ENCODE peak calls at places on chromosomes 7 and 10, in ten cellular contexts. Y is DND-41, O is kidney, K is upper lobe of left lung, R is sigmoid colon, A is right atrium auricular region, Z is GM23338, U is A673, G is adrenal gland, M is kidney epithelial cell. B is an unnamed sample. For H3K36me3, the result is how much of the 10 kb centered on the place peaks cover.

GRCh38 chr10:22219308-22219707 is 1.5 kb upstream of the EBLN1 start:
- DNase-seq in Y (no peak), O (no peak), K (no peak), R (no peak), A (no peak), Z (no peak), U (no peak), G (no peak), M (no peak), B (no peak)

GRCh38 chr10:49781247-49781646 is 19.1 kb upstream of the OGDHL start:
- DNase-seq in Y (no peak), O (no peak), K (no peak), R (no peak), A (no peak), Z (no peak), U (no peak), G (no peak), M (no peak), B (no peak)

GRCh38 chr7:17132726-17133125 is 165.7 kb upstream of the AHR start:
- DNase-seq in Y (no peak), O (no peak), K (no peak), R (no peak), A (no peak), Z (no peak), U (peak), G (no peak), M (no peak), B (no peak)

GRCh38 chr10:122062831-122063674 is 74.1 kb downstream of the TACC2 start:
- DNase-seq in Y (no peak), O (peak), K (peak), R (peak), A (peak), Z (peak), U (peak), G (peak), M (peak), B (peak)

GRCh38 chr7:104848386-104848990 is 165.5 kb upstream of the KMT2E start:
- DNase-seq in Y (peak), O (no peak), K (no peak), R (no peak), A (no peak), Z (peak), U (peak), G (peak), M (no peak), B (no peak)

GRCh38 chr10:77609781-77610272 is 27.8 kb downstream of the KCNMA1 start:
- DNase-seq in Y (no peak), O (no peak), K (no peak), R (peak), A (no peak), Z (no peak), U (no peak), G (no peak), M (no peak), B (no peak)

GRCh38 chr10:124978376-124978725 is 36.4 kb downstream of the ZRANB1 start:
- DNase-seq in Y (no peak), O (no peak), K (no peak), R (no peak), A (no peak), Z (no peak), U (no peak), G (no peak), M (no peak), B (no peak)

GRCh38 chr7:90626011-90626410 is 29.9 kb downstream of the CDK14 start:
- DNase-seq in Y (no peak), O (no peak), K (no peak), R (no peak), A (no peak), Z (peak), U (no peak), G (no peak), M (no peak), B (no peak)

GRCh38 chr7:100484636-100485114 is 948 bp downstream of the NYAP1 start:
- DNase-seq in Y (no peak), O (no peak), K (no peak), R (no peak), A (no peak), Z (no peak), U (no peak), G (no peak), M (no peak), B (no peak)

GRCh38 chr7:90579181-90579688 is 16.9 kb upstream of the CDK14 start:
- DNase-seq in Y (no peak), O (no peak), K (no peak), R (no peak), A (no peak), Z (no peak), U (no peak), G (no peak), M (peak), B (no peak)

GRCh38 chr7:73439305-73439704 is 5.7 kb downstream of the FZD9 start:
- DNase-seq in Y (no peak), O (no peak), K (no peak), R (no peak), A (no peak), Z (no peak), U (no peak), G (no peak), M (no peak), B (no peak)

GRCh38 chr7:142957723-142958122 is 4.4 kb downstream of the KEL start:
- DNase-seq in Y (no peak), O (no peak), K (no peak), R (no peak), A (no peak), Z (peak), U (no peak), G (no peak), M (no peak), B (no peak)

GRCh38 chr10:71905164-71905563 is 54.1 kb upstream of the PSAP start:
- DNase-seq in Y (no peak), O (peak), K (no peak), R (no peak), A (no peak), Z (no peak), U (no peak), G (no peak), M (no peak), B (no peak)

GRCh38 chr7:8480466-8480865 is 47.1 kb downstream of the NXPH1 start:
- DNase-seq in Y (no peak), O (no peak), K (no peak), R (no peak), A (no peak), Z (no peak), U (no peak), G (no peak), M (no peak), B (no peak)

GRCh38 chr7:144437370-144438191 is 34.1 kb upstream of the NOBOX start:
- DNase-seq in Y (peak), O (no peak), K (peak), R (no peak), A (no peak), Z (peak), U (peak), G (peak), M (peak), B (no peak)

GRCh38 chr7:45036801-45037200 is 36.8 kb downstream of the CCM2 start:
- DNase-seq in Y (no peak), O (no peak), K (no peak), R (no peak), A (no peak), Z (no peak), U (no peak), G (no peak), M (no peak), B (no peak)

GRCh38 chr7:107332488-107333269 is 137.2 kb upstream of the GPR22 start:
- DNase-seq in Y (no peak), O (no peak), K (no peak), R (no peak), A (no peak), Z (no peak), U (no peak), G (no peak), M (no peak), B (no peak)

GRCh38 chr7:1906087-1906830 is 236.2 kb downstream of the ELFN1 start:
- DNase-seq in Y (no peak), O (peak), K (no peak), R (no peak), A (no peak), Z (no peak), U (no peak), G (no peak), M (no peak), B (no peak)

GRCh38 chr7:110170762-110171161 is 920.2 kb upstream of the LRRN3 start:
- DNase-seq in Y (no peak), O (no peak), K (no peak), R (no peak), A (no peak), Z (peak), U (no peak), G (no peak), M (no peak), B (no peak)

GRCh38 chr7:44535348-44536064 is 5.6 kb downstream of the NPC1L1 start:
- DNase-seq in Y (no peak), O (no peak), K (no peak), R (no peak), A (no peak), Z (no peak), U (no peak), G (no peak), M (no peak), B (no peak)

GRCh38 chr10:76429642-76430041 is 998.2 kb downstream of the LRMDA start:
- DNase-seq in Y (no peak), O (no peak), K (no peak), R (peak), A (no peak), Z (peak), U (no peak), G (no peak), M (no peak), B (no peak)

GRCh38 chr7:45082831-45083331 is 5.9 kb downstream of the NACAD start:
- DNase-seq in Y (no peak), O (peak), K (no peak), R (peak), A (no peak), Z (no peak), U (no peak), G (no peak), M (no peak), B (no peak)

GRCh38 chr7:95298091-95298490 is 26.2 kb downstream of the PON1 start:
- DNase-seq in Y (no peak), O (no peak), K (no peak), R (no peak), A (no peak), Z (no peak), U (no peak), G (no peak), M (no peak), B (no peak)

GRCh38 chr7:133978502-133979295 is 148.4 kb upstream of the LRGUK start:
- DNase-seq in Y (no peak), O (no peak), K (no peak), R (no peak), A (no peak), Z (peak), U (no peak), G (no peak), M (no peak), B (no peak)

GRCh38 chr10:81179324-81179723 is 641.6 kb downstream of the SH2D4B start:
- DNase-seq in Y (no peak), O (no peak), K (no peak), R (no peak), A (no peak), Z (peak), U (peak), G (no peak), M (no peak), B (no peak)

GRCh38 chr7:44309271-44310091 is 15.9 kb downstream of the CAMK2B start:
- DNase-seq in Y (no peak), O (peak), K (no peak), R (peak), A (peak), Z (peak), U (peak), G (peak), M (no peak), B (no peak)

GRCh38 chr10:83142074-83142563 is 997.2 kb upstream of the GHITM start:
- DNase-seq in Y (no peak), O (no peak), K (no peak), R (no peak), A (no peak), Z (no peak), U (no peak), G (no peak), M (no peak), B (no peak)

GRCh38 chr10:82399850-82400249 is 524.9 kb downstream of the NRG3 start:
- DNase-seq in Y (no peak), O (no peak), K (no peak), R (no peak), A (no peak), Z (no peak), U (no peak), G (no peak), M (no peak), B (no peak)

GRCh38 chr10:61283489-61284221 is 169.5 kb downstream of the TMEM26 start:
- DNase-seq in Y (no peak), O (no peak), K (peak), R (no peak), A (no peak), Z (no peak), U (peak), G (peak), M (no peak), B (no peak)
- H3K4me3 ChIP-seq in Y (no peak), O (no peak), K (no peak), R (no peak), A (no peak), Z (no peak), U (no peak), G (no peak), M (no peak), B (no peak)

GRCh38 chr10:6592080-6592479 is 12.0 kb upstream of the PRKCQ start:
- DNase-seq in Y (no peak), O (no peak), K (no peak), R (no peak), A (no peak), Z (no peak), U (no peak), G (no peak), M (no peak), B (no peak)
- TF ChIP-seq CTCF in Y (no peak), O (no peak), K (no peak), R (no peak), A (no peak), Z (no peak), U (no peak), G (no peak), M (no peak), B (no peak)

GRCh38 chr7:157220916-157221569 is 82.3 kb downstream of the UBE3C start:
- DNase-seq in Y (no peak), O (no peak), K (no peak), R (no peak), A (no peak), Z (no peak), U (no peak), G (no peak), M (no peak), B (no peak)
- H3K36me3 ChIP-seq in Y (half or more), O (under half), K (half or more), R (half or more), A (half or more), Z (under half), U (half or more), G (under half), M (under half), B (under half)

GRCh38 chr10:95499482-95499989 is 61.6 kb downstream of the SORBS1 start:
- DNase-seq in Y (no peak), O (no peak), K (no peak), R (no peak), A (no peak), Z (no peak), U (no peak), G (no peak), M (no peak), B (no peak)
- H3K4me3 ChIP-seq in Y (no peak), O (no peak), K (no peak), R (no peak), A (no peak), Z (no peak), U (no peak), G (no peak), M (no peak), B (no peak)

GRCh38 chr7:52077571-52077970 is 761.0 kb upstream of the COBL start:
- DNase-seq in Y (no peak), O (no peak), K (no peak), R (no peak), A (no peak), Z (no peak), U (no peak), G (no peak), M (no peak), B (no peak)
- TF ChIP-seq CTCF in Y (no peak), O (no peak), K (no peak), R (no peak), A (no peak), Z (no peak), U (no peak), G (no peak), M (no peak), B (no peak)

B was measured in gastrocnemius medialis.